ENCODE peak calls at places on chromosome 15, in four cellular contexts. D is GM12891, G is K562, C is GM12878. F is an unnamed sample.

GRCh38 chr15:38129531-38130199 is 123.0 kb upstream of the SPRED1 start:
- DNase-seq in D (no peak), G (no peak), C (peak), F (peak)

GRCh38 chr15:82950295-82950694 is 2.2 kb downstream of the HOMER2 start:
- DNase-seq in D (no peak), G (no peak), C (no peak), F (no peak)

GRCh38 chr15:86837631-86838030 is 758.0 kb downstream of the AGBL1 start:
- DNase-seq in D (no peak), G (no peak), C (no peak), F (no peak)

GRCh38 chr15:51119120-51119519 is 24.4 kb upstream of the TNFAIP8L3 start:
- DNase-seq in D (no peak), G (no peak), C (no peak), F (no peak)

GRCh38 chr15:73383310-73384185 is 14.8 kb upstream of the HCN4 start:
- DNase-seq in D (no peak), G (no peak), C (no peak), F (no peak)

GRCh38 chr15:57312323-57313133 is 63.8 kb upstream of the CGNL1 start:
- DNase-seq in D (no peak), G (peak), C (no peak), F (no peak)

GRCh38 chr15:49810651-49811175 is 189.9 kb downstream of the DTWD1 start:
- DNase-seq in D (no peak), G (no peak), C (no peak), F (no peak)

GRCh38 chr15:70023064-70023768 is 74.5 kb downstream of the TLE3 start:
- DNase-seq in D (peak), G (no peak), C (peak), F (peak)

GRCh38 chr15:97881568-97881967 is 78.9 kb upstream of the ARRDC4 start:
- DNase-seq in D (no peak), G (no peak), C (no peak), F (no peak)

GRCh38 chr15:42693942-42694341 is 43.0 kb downstream of the CDAN1 start:
- DNase-seq in D (no peak), G (no peak), C (no peak), F (no peak)

GRCh38 chr15:100781961-100782525 is 97.6 kb upstream of the ALDH1A3 start:
- DNase-seq in D (no peak), G (no peak), C (no peak), F (no peak)

GRCh38 chr15:64895285-64896065 is 16.2 kb upstream of the ANKDD1A start:
- DNase-seq in D (peak), G (no peak), C (peak), F (peak)

GRCh38 chr15:60787737-60788513 is 309.0 kb upstream of the ICE2 start:
- DNase-seq in D (no peak), G (no peak), C (no peak), F (no peak)

GRCh38 chr15:70111203-70112017 is 13.7 kb upstream of the TLE3 start:
- DNase-seq in D (no peak), G (peak), C (no peak), F (no peak)

DNA sequence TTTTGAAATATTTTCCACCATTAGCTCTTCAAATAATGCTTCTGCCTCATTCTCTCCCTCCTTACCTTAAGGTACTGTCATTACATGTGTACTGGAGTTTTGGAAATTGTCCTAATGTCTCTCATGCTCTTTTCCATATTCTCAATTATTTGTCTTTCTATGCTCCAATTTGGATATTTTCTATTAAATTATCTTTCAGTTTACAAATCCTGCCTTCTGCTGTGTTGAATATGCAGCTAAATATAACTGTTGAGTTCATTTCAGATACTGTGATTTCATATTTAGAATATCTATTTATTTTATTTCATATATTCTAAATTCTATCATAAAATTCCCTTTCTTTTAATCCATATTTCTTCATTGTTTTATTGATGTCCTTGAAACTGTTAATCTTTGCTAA is 388.0 kb upstream of the CDIN1 start:
- DNase-seq in D (no peak), G (no peak), C (no peak), F (no peak)
- TF ChIP-seq SPI1 in D (no peak), G (no peak), C (no peak), F (no peak)

GRCh38 chr15:74769463-74770025 is 12.3 kb upstream of the CSK start:
- DNase-seq in D (no peak), G (no peak), C (no peak), F (no peak)
- TF ChIP-seq SPI1 in D (no peak), G (no peak), C (no peak), F (no peak)

GRCh38 chr15:80059786-80060489 is 462 bp downstream of the ZFAND6 start:
- DNase-seq in D (peak), G (peak), C (no peak), F (no peak)
- TF ChIP-seq SPI1 in D (no peak), G (no peak), C (no peak), F (no peak)

GRCh38 chr15:34013746-34014145 is 25.3 kb downstream of the AVEN start:
- DNase-seq in D (no peak), G (no peak), C (no peak), F (no peak)

GRCh38 chr15:34012461-34013028 is 26.5 kb downstream of the AVEN start:
- DNase-seq in D (no peak), G (no peak), C (no peak), F (no peak)

GRCh38 chr15:34019369-34019990 is 19.5 kb downstream of the AVEN start:
- DNase-seq in D (no peak), G (no peak), C (no peak), F (no peak)

GRCh38 chr15:34014556-34014955 is 24.4 kb downstream of the AVEN start:
- DNase-seq in D (no peak), G (no peak), C (no peak), F (no peak)

DNA sequence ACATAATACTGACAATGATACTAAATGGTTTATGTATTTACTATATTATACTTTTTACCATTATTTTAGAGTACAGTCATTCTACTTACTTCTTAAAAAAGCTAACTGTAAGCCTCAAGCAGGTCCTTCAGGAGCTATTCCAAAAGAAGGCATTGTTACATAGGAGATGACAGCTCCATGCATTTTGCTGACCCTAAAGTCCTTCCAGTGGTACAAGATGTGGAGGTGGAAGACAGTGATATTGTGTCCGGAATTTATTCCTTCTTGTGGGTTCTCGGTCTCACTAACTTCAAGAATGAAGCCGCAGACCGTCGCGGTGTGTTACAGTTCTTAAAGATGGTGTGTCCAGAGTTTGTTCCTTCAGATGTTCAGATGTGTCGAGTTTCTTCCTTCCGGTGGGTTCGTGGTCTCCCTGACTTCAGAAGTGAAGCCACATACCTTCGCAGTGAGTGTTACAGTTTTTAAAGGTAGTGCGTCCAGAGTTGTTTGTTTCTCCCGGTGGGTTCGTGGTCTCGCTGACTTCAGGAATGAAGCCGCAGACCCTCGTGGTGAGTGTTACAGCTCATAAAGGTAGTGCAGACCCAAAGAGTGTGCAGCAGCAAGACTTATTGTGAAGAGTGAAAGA is 20.9 kb downstream of the AVEN start:
- DNase-seq in D (no peak), G (no peak), C (no peak), F (no peak)
- TF ChIP-seq SPI1 in D (no peak), G (no peak), C (no peak), F (no peak)

GRCh38 chr15:26864664-26865191 is 2.1 kb upstream of the GABRA5 start:
- DNase-seq in D (no peak), G (peak), C (no peak), F (peak)
- TF ChIP-seq SPI1 in D (no peak), G (no peak), C (no peak), F (no peak)

GRCh38 chr15:85331666-85332261 is 48.6 kb upstream of the AKAP13 start:
- DNase-seq in D (no peak), G (no peak), C (no peak), F (no peak)
- TF ChIP-seq SPI1 in D (no peak), G (no peak), C (no peak), F (no peak)

F was measured in HL-60.